ENCODE peak calls at places on chromosomes 1 and 21, in ten cellular contexts. P is left lung, E is neural progenitor cell, M is NB4, Y is dorsolateral prefrontal cortex, G is thoracic aorta, F is skeletal muscle cell, B is tibial artery, R is fibroblast of the aortic adventitia, H is cardiac fibroblast. W is an unnamed sample.

GRCh38 chr1:78884685-78885452 is 121.7 kb downstream of the ADGRL4 start:
- DNase-seq in P (no peak), E (peak), M (no peak), Y (no peak), G (no peak), F (no peak), B (no peak), R (peak), H (peak), W (no peak)

GRCh38 chr1:181079382-181079781 is 9.1 kb upstream of the IER5 start:
- DNase-seq in P (no peak), E (no peak), M (no peak), Y (no peak), G (no peak), F (no peak), B (no peak), R (no peak), H (no peak), W (no peak)

GRCh38 chr1:228542981-228543380 is 55.8 kb downstream of the RNF187 start:
- DNase-seq in P (no peak), E (no peak), M (no peak), Y (no peak), G (no peak), F (no peak), B (no peak), R (no peak), H (no peak), W (no peak)

GRCh38 chr1:31396633-31397351 is 16.2 kb upstream of the SERINC2 start:
- DNase-seq in P (no peak), E (peak), M (peak), Y (no peak), G (no peak), F (peak), B (no peak), R (peak), H (peak), W (no peak)

GRCh38 chr1:15884477-15884876 is 37.0 kb downstream of the SPEN start:
- DNase-seq in P (no peak), E (no peak), M (no peak), Y (no peak), G (no peak), F (no peak), B (no peak), R (no peak), H (no peak), W (no peak)

GRCh38 chr1:243549791-243550190 is 293.9 kb downstream of the SDCCAG8 start:
- DNase-seq in P (no peak), E (no peak), M (no peak), Y (no peak), G (no peak), F (peak), B (no peak), R (peak), H (peak), W (no peak)

GRCh38 chr1:8249838-8250237 is 68.1 kb upstream of the SLC45A1 start:
- DNase-seq in P (no peak), E (no peak), M (peak), Y (no peak), G (no peak), F (no peak), B (no peak), R (no peak), H (no peak), W (no peak)

GRCh38 chr1:158035976-158036583 is 42.6 kb downstream of the KIRREL1 start:
- DNase-seq in P (no peak), E (peak), M (peak), Y (no peak), G (no peak), F (no peak), B (no peak), R (peak), H (peak), W (no peak)

GRCh38 chr1:6694126-6694713 is 7.4 kb downstream of the DNAJC11 start:
- DNase-seq in P (no peak), E (no peak), M (no peak), Y (no peak), G (no peak), F (no peak), B (no peak), R (no peak), H (no peak), W (no peak)

GRCh38 chr21:45971487-45972352 is 9.8 kb upstream of the COL6A1 start:
- DNase-seq in P (no peak), E (no peak), M (no peak), Y (no peak), G (no peak), F (no peak), B (peak), R (peak), H (peak), W (no peak)

GRCh38 chr1:4101434-4102150 is 201.5 kb upstream of the C1orf174 start:
- DNase-seq in P (no peak), E (no peak), M (no peak), Y (peak), G (no peak), F (no peak), B (no peak), R (no peak), H (no peak), W (no peak)

GRCh38 chr1:204741440-204741839 is 55.9 kb upstream of the LRRN2 start:
- DNase-seq in P (no peak), E (no peak), M (no peak), Y (no peak), G (no peak), F (no peak), B (no peak), R (no peak), H (no peak), W (no peak)

GRCh38 chr1:65425697-65426096 is 5.2 kb downstream of the LEPR start:
- DNase-seq in P (no peak), E (peak), M (no peak), Y (no peak), G (no peak), F (peak), B (no peak), R (peak), H (peak), W (peak)

GRCh38 chr1:76782777-76783176 is 84.5 kb upstream of the ST6GALNAC5 start:
- DNase-seq in P (no peak), E (no peak), M (no peak), Y (no peak), G (no peak), F (peak), B (no peak), R (peak), H (peak), W (no peak)

GRCh38 chr1:20508411-20508771 is 440 bp upstream of the MUL1 start:
- DNase-seq in P (no peak), E (no peak), M (no peak), Y (no peak), G (no peak), F (no peak), B (no peak), R (no peak), H (no peak), W (no peak)

GRCh38 chr1:61699893-61700851 is 24.8 kb downstream of the TM2D1 start:
- DNase-seq in P (no peak), E (no peak), M (no peak), Y (no peak), G (no peak), F (no peak), B (no peak), R (no peak), H (no peak), W (no peak)

GRCh38 chr21:25708467-25709065 is 26.1 kb downstream of the ATP5PF start:
- DNase-seq in P (no peak), E (peak), M (peak), Y (no peak), G (no peak), F (peak), B (peak), R (peak), H (peak), W (no peak)

GRCh38 chr1:169105434-169106094 is 926 bp upstream of the ATP1B1 start:
- DNase-seq in P (peak), E (peak), M (peak), Y (peak), G (no peak), F (no peak), B (peak), R (no peak), H (peak), W (no peak)

GRCh38 chr1:183353597-183353996 is 64.6 kb downstream of the NMNAT2 start:
- DNase-seq in P (no peak), E (no peak), M (no peak), Y (no peak), G (no peak), F (peak), B (no peak), R (no peak), H (peak), W (no peak)

GRCh38 chr1:27614048-27614624 is 10.2 kb upstream of the AHDC1 start:
- DNase-seq in P (no peak), E (no peak), M (no peak), Y (no peak), G (no peak), F (no peak), B (no peak), R (no peak), H (no peak), W (no peak)
- H3K4me3 ChIP-seq in P (no peak), E (peak), M (no peak), Y (no peak), G (no peak), F (no peak), B (no peak), R (no peak), H (no peak), W (no peak)

GRCh38 chr1:95043141-95043980 is 29.4 kb downstream of the ALG14 start:
- DNase-seq in P (peak), E (peak), M (peak), Y (peak), G (peak), F (peak), B (peak), R (peak), H (peak), W (no peak)
- H3K4me3 ChIP-seq in P (no peak), E (no peak), M (no peak), Y (peak), G (no peak), F (no peak), B (no peak), R (no peak), H (no peak), W (no peak)

GRCh38 chr1:54335396-54336056 is 70.7 kb downstream of the SSBP3 start:
- DNase-seq in P (peak), E (no peak), M (peak), Y (no peak), G (peak), F (peak), B (peak), R (peak), H (peak), W (peak)
- H3K4me3 ChIP-seq in P (no peak), E (no peak), M (no peak), Y (peak), G (peak), F (peak), B (peak), R (peak), H (peak), W (peak)

GRCh38 chr1:173870252-173871075 is 2.3 kb downstream of the ZBTB37 start:
- DNase-seq in P (no peak), E (no peak), M (peak), Y (peak), G (no peak), F (no peak), B (no peak), R (no peak), H (no peak), W (no peak)
- H3K4me3 ChIP-seq in P (no peak), E (no peak), M (no peak), Y (no peak), G (no peak), F (no peak), B (no peak), R (no peak), H (no peak), W (no peak)

GRCh38 chr1:1040004-1040991 is 20.4 kb downstream of the AGRN start:
- DNase-seq in P (peak), E (peak), M (peak), Y (peak), G (no peak), F (peak), B (peak), R (peak), H (peak), W (peak)

GRCh38 chr1:1042831-1043230 is 22.9 kb downstream of the AGRN start:
- DNase-seq in P (no peak), E (no peak), M (no peak), Y (no peak), G (no peak), F (no peak), B (no peak), R (no peak), H (no peak), W (no peak)

GRCh38 chr1:1041873-1042272 is 22.0 kb downstream of the AGRN start:
- DNase-seq in P (no peak), E (no peak), M (no peak), Y (no peak), G (no peak), F (no peak), B (no peak), R (no peak), H (no peak), W (no peak)

GRCh38 chr1:1039145-1039910 is 19.4 kb downstream of the AGRN start:
- DNase-seq in P (no peak), E (no peak), M (peak), Y (no peak), G (no peak), F (no peak), B (no peak), R (no peak), H (no peak), W (no peak)

GRCh38 chr1:1041092-1041503 is 21.2 kb downstream of the AGRN start:
- DNase-seq in P (no peak), E (peak), M (no peak), Y (no peak), G (no peak), F (no peak), B (no peak), R (no peak), H (no peak), W (no peak)
- H3K4me3 ChIP-seq in P (no peak), E (no peak), M (no peak), Y (peak), G (no peak), F (peak), B (peak), R (peak), H (no peak), W (no peak)

W was measured in retinal pigment epithelial cell.